ENCODE peak calls at places on chromosomes 11 and 22, in six cellular contexts. T, N, I, D, M and G are unnamed samples.

GRCh38 chr22:21641417-21641794 is 696 bp upstream of the SDF2L1 start:
- DNase-seq in T (no peak), N (peak; percentile 68), I (peak; percentile 53), D (no peak), M (no peak), G (peak; percentile 56)

GRCh38 chr11:17852246-17852645 is 117.7 kb downstream of the KCNC1 start:
- DNase-seq in T (no peak), N (no peak), I (no peak), D (no peak), M (no peak), G (no peak)

GRCh38 chr22:46364341-46365165 is 29.0 kb downstream of the TRMU start:
- DNase-seq in T (no peak), N (no peak), I (no peak), D (no peak), M (no peak), G (no peak)

GRCh38 chr11:14029971-14030531 is 67.5 kb downstream of the SPON1 start:
- DNase-seq in T (peak; percentile 65), N (peak; percentile 49), I (peak; percentile 79), D (no peak), M (no peak), G (peak; percentile 87)

GRCh38 chr11:12769834-12770345 is 95.7 kb downstream of the TEAD1 start:
- DNase-seq in T (no peak), N (no peak), I (no peak), D (no peak), M (no peak), G (no peak)

GRCh38 chr11:19508166-19508565 is 204.5 kb upstream of the NAV2 start:
- DNase-seq in T (no peak), N (no peak), I (peak; percentile 27), D (no peak), M (peak; percentile 57), G (no peak)

GRCh38 chr22:22244337-22245250 is at the start of gene VPREB1:
- DNase-seq in T (no peak), N (no peak), I (no peak), D (no peak), M (no peak), G (no peak)

GRCh38 chr11:7892751-7893356 is 38.2 kb downstream of the OR10A6 start:
- DNase-seq in T (no peak), N (peak; percentile 66), I (no peak), D (no peak), M (peak; percentile 63), G (no peak)

GRCh38 chr11:19861171-19861570 is 148.5 kb downstream of the NAV2 start:
- DNase-seq in T (no peak), N (no peak), I (no peak), D (no peak), M (no peak), G (no peak)

GRCh38 chr11:18463439-18463838 is 7.8 kb downstream of the LDHAL6A start:
- DNase-seq in T (no peak), N (no peak), I (no peak), D (no peak), M (no peak), G (no peak)

GRCh38 chr22:35334010-35334409 is 34.3 kb downstream of the TOM1 start:
- DNase-seq in T (no peak), N (no peak), I (no peak), D (no peak), M (no peak), G (no peak)

GRCh38 chr11:68763181-68763721 is 11.9 kb upstream of the TESMIN start:
- DNase-seq in T (no peak), N (no peak), I (no peak), D (no peak), M (no peak), G (no peak)

GRCh38 chr11:3009481-3009880 is 17.4 kb upstream of the NAP1L4 start:
- DNase-seq in T (no peak), N (no peak), I (no peak), D (no peak), M (no peak), G (no peak)

GRCh38 chr22:27399161-27399560 is 402.4 kb downstream of the MN1 start:
- DNase-seq in T (no peak), N (no peak), I (no peak), D (no peak), M (no peak), G (no peak)

GRCh38 chr11:121958978-121959340 is 157.1 kb downstream of the BLID start:
- DNase-seq in T (no peak), N (no peak), I (no peak), D (no peak), M (no peak), G (no peak)

GRCh38 chr11:18364495-18365047 is 29.8 kb upstream of the LDHA start:
- DNase-seq in T (no peak), N (no peak), I (no peak), D (no peak), M (no peak), G (no peak)

GRCh38 chr11:69040581-69041260 is 8.0 kb upstream of the TPCN2 start:
- DNase-seq in T (no peak), N (no peak), I (no peak), D (no peak), M (no peak), G (no peak)

GRCh38 chr11:114762437-114762836 is 84.1 kb downstream of the NXPE2 start:
- DNase-seq in T (peak; percentile 61), N (peak; percentile 80), I (peak; percentile 48), D (no peak), M (no peak), G (peak; percentile 45)

GRCh38 chr11:10038916-10039315 is 255.1 kb downstream of the SBF2 start:
- DNase-seq in T (no peak), N (no peak), I (no peak), D (no peak), M (no peak), G (no peak)

GRCh38 chr22:19770349-19771220 is 10.0 kb downstream of the TBX1 start:
- DNase-seq in T (no peak), N (no peak), I (no peak), D (no peak), M (no peak), G (no peak)

GRCh38 chr22:44362249-44363040 is 49.7 kb upstream of the SHISAL1 start:
- DNase-seq in T (no peak), N (no peak), I (no peak), D (no peak), M (no peak), G (no peak)

GRCh38 chr11:69444381-69445130 is 36.9 kb upstream of the LINC01488 start:
- DNase-seq in T (peak; percentile 79), N (peak; percentile 48), I (no peak), D (no peak), M (no peak), G (peak; percentile 87)

GRCh38 chr11:617248-617911 is 1.6 kb upstream of the IRF7 start:
- DNase-seq in T (no peak), N (no peak), I (no peak), D (no peak), M (no peak), G (no peak)

GRCh38 chr11:100010393-100010792 is 676.7 kb upstream of the ARHGAP42 start:
- DNase-seq in T (no peak), N (no peak), I (no peak), D (no peak), M (no peak), G (no peak)

GRCh38 chr11:113372317-113372716 is 15.3 kb upstream of the ANKK1 start:
- DNase-seq in T (no peak), N (no peak), I (no peak), D (no peak), M (no peak), G (no peak)

GRCh38 chr22:24327827-24328226 is 57.2 kb downstream of the SPECC1L start:
- DNase-seq in T (no peak), N (no peak), I (no peak), D (no peak), M (no peak), G (no peak)

GRCh38 chr22:50731811-50732624 is 6.0 kb upstream of the ACR start:
- DNase-seq in T (peak; percentile 22), N (peak; percentile 56), I (peak; percentile 60), D (peak; percentile 63), M (no peak), G (peak; percentile 49)

GRCh38 chr22:47379037-47379436 is 616.6 kb downstream of the TBC1D22A start:
- DNase-seq in T (no peak), N (no peak), I (no peak), D (no peak), M (no peak), G (no peak)

GRCh38 chr22:47381240-47381639 is 618.8 kb downstream of the TBC1D22A start:
- DNase-seq in T (no peak), N (no peak), I (no peak), D (no peak), M (no peak), G (no peak)

GRCh38 chr22:47380692-47381091 is 618.2 kb downstream of the TBC1D22A start:
- DNase-seq in T (no peak), N (no peak), I (no peak), D (no peak), M (no peak), G (no peak)

GRCh38 chr22:47384977-47385376 is 622.5 kb downstream of the TBC1D22A start:
- DNase-seq in T (no peak), N (no peak), I (no peak), D (no peak), M (no peak), G (no peak)

GRCh38 chr22:47382164-47382890 is 619.9 kb downstream of the TBC1D22A start:
- DNase-seq in T (no peak), N (no peak), I (no peak), D (no peak), M (no peak), G (no peak)
- H3K9me3 ChIP-seq in T (no peaks in the 10 kb centered on the region), N (no peaks in the 10 kb centered on the region), I (no peaks in the 10 kb centered on the region), D (no peaks in the 10 kb centered on the region), M (no peaks in the 10 kb centered on the region), G (no peaks in the 10 kb centered on the region)

GRCh38 chr11:58926251-58926650 is 13.0 kb upstream of the GLYATL1 start:
- DNase-seq in T (no peak), N (no peak), I (no peak), D (no peak), M (no peak), G (no peak)
- TF ChIP-seq CTCF in T (no peak), N (no peak), I (no peak), D (no peak), M (no peak), G (no peak)

GRCh38 chr11:26862801-26863200 is 131.1 kb upstream of the FIBIN start:
- DNase-seq in T (no peak), N (no peak), I (no peak), D (no peak), M (no peak), G (no peak)
- H3K9me3 ChIP-seq in T (peaks cover 7% of the 10 kb centered on the region), N (no peaks in the 10 kb centered on the region), I (no peaks in the 10 kb centered on the region), D (peaks cover 6% of the 10 kb centered on the region), M (no peaks in the 10 kb centered on the region), G (no peaks in the 10 kb centered on the region)

GRCh38 chr11:36713715-36714114 is 115.7 kb upstream of the RAG2 start:
- DNase-seq in T (peak; percentile 7), N (no peak), I (no peak), D (no peak), M (no peak), G (no peak)

DNA sequence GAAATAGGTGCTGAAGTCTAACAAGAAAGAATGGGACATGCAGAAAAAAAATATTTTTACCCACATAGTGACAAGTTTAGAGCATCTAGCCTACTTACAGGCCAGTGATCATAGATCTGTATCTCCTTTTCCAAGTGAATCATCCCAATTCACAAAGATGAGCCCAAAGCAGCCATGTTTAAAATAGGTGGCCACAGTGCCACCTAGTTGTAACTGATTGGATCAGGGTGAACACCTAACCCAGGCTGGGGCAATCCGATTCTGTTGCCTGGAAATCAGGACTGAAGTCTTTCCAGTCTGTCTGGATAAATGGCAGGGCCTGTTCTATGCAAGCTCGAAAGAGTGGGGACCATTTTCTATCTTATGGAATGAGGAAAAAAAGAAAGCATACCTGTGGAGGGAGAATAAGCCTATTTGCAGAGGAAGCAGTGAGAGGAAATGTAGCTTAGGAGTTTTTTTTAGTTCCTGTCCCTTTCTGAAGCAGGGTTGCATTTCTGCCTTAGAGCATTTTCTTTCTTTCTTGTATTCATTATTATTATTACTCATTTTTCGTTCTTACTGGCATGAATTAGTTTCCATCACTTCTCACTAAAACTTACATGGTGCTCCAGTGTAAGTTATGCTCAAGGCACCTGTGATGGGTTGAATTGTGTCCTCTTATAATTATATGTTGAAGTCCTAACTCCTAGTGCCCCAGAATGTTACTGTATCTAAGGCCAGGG is 113.2 kb upstream of the RAG2 start:
- DNase-seq in T (no peak), N (no peak), I (no peak), D (no peak), M (no peak), G (no peak)
- TF ChIP-seq CTCF in T (no peak), N (no peak), I (no peak), D (no peak), M (peak; percentile 58), G (no peak)